ENCODE peak calls at places on chromosomes 13 and 19, in seven cellular contexts. S is A549, L is IMR-90, D is HepG2, G is HCT116, Z is K562, H is H1. U is an unnamed sample.

GRCh38 chr19:11736696-11737095 is 2.0 kb downstream of the ZNF823 start:
- DNase-seq in D (no peak), Z (peak), L (peak), H (no peak), S (no peak), G (no peak), U (peak)

GRCh38 chr19:35055715-35056179 is 14.2 kb downstream of the HPN start:
- DNase-seq in D (no peak), G (no peak), S (peak), L (no peak), Z (peak), H (peak), U (no peak)

GRCh38 chr19:13164370-13165090 is 14.3 kb downstream of the IER2 start:
- DNase-seq in D (peak), Z (peak), S (peak), H (peak), G (no peak), L (peak), U (no peak)

GRCh38 chr19:18594824-18595373 is 6.3 kb downstream of the REX1BD start:
- DNase-seq in L (no peak), H (no peak), G (no peak), S (no peak), D (no peak), Z (no peak), U (no peak)

GRCh38 chr13:52786747-52787146 is 47.1 kb upstream of the CNMD start:
- DNase-seq in G (peak), D (no peak), Z (no peak), S (no peak), L (no peak), H (no peak), U (no peak)

GRCh38 chr19:55097864-55098715 is 19.3 kb downstream of the PPP1R12C start:
- DNase-seq in L (no peak), D (no peak), G (no peak), S (no peak), H (no peak), Z (no peak), U (no peak)

GRCh38 chr13:30718661-30719520 is 16.5 kb upstream of the ALOX5AP start:
- DNase-seq in L (peak), D (peak), H (no peak), S (peak), Z (no peak), G (peak), U (no peak)

GRCh38 chr19:21474671-21475181 is 30.7 kb upstream of the ZNF429 start:
- DNase-seq in S (no peak), D (no peak), L (peak), G (no peak), H (peak), Z (no peak), U (no peak)

GRCh38 chr19:3586124-3586626 is 897 bp downstream of the GIPC3 start:
- DNase-seq in H (no peak), D (no peak), S (no peak), G (no peak), Z (peak), L (no peak), U (no peak)

GRCh38 chr19:19944583-19944880 is 43.8 kb downstream of the ZNF93 start:
- DNase-seq in S (no peak), G (no peak), Z (no peak), D (no peak), L (no peak), H (no peak), U (no peak)

GRCh38 chr13:110819203-110820014 is 95.5 kb downstream of the ANKRD10 start:
- DNase-seq in G (peak), S (peak), D (peak), L (peak), Z (peak), H (peak), U (peak)

GRCh38 chr13:102187313-102187712 is 214.5 kb downstream of the FGF14 start:
- DNase-seq in D (no peak), Z (no peak), G (no peak), L (no peak), S (no peak), H (no peak), U (no peak)

GRCh38 chr13:111384441-111385181 is 64.2 kb downstream of the TEX29 start:
- DNase-seq in S (no peak), D (no peak), Z (no peak), G (no peak), L (no peak), H (no peak), U (no peak)

GRCh38 chr19:19103167-19103566 is 35.1 kb downstream of the TMEM161A start:
- DNase-seq in Z (no peak), H (no peak), S (no peak), L (no peak), D (no peak), G (peak), U (no peak)

GRCh38 chr13:26656919-26657318 is 99.4 kb downstream of the WASF3 start:
- DNase-seq in S (no peak), D (peak), H (no peak), Z (no peak), L (peak), G (no peak), U (no peak)

GRCh38 chr13:76871332-76871945 is 14.8 kb downstream of the KCTD12 start:
- DNase-seq in L (no peak), G (no peak), Z (no peak), D (no peak), H (no peak), S (no peak), U (no peak)

GRCh38 chr19:18090545-18091216 is 3.9 kb upstream of the IL12RB1 start:
- DNase-seq in S (no peak), L (peak), G (no peak), D (no peak), Z (peak), H (no peak), U (no peak)

GRCh38 chr13:47886314-47886713 is 114.8 kb downstream of the SUCLA2 start:
- DNase-seq in L (no peak), H (no peak), S (no peak), Z (no peak), G (no peak), D (no peak), U (no peak)

GRCh38 chr19:17337675-17338439 is 504 bp downstream of the GTPBP3 start:
- DNase-seq in G (no peak), S (no peak), H (no peak), D (no peak), Z (peak), L (no peak), U (no peak)

GRCh38 chr13:98453254-98453843 is 123.6 kb downstream of the STK24 start:
- DNase-seq in L (no peak), S (no peak), G (no peak), Z (no peak), H (no peak), D (no peak), U (no peak)

GRCh38 chr19:56671613-56671994 is at the start of gene ZNF835:
- DNase-seq in S (no peak), H (peak), G (no peak), Z (no peak), L (no peak), D (no peak), U (no peak)

GRCh38 chr13:62964522-62964921 is 1548.9 kb upstream of the PCDH20 start:
- DNase-seq in S (no peak), D (no peak), L (no peak), Z (no peak), G (no peak), H (no peak), U (no peak)
- TF ChIP-seq POLR2A in S (no peak), D (no peak), L (no peak), Z (no peak), G (no peak), H (no peak), U (no peak)

DNA sequence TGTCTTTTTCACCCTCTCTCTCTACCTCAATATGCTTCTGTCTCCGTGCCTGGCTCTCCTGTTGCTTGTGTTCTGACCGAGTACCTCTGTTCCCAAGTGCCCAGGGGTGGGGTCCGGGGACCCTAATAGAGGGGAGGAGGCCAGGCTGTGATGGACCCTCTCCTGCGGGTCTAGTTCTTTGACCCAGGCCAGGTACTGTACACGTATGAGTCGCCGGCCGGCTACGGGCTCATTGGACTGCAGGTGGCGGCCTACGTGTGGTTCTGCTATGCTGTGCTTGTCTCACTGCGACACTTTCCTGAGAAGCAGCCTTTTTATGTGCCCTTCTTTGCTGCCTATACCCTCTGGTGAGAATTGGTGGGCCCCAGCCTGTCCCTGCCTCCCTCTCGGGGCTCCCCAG is 4.4 kb downstream of the TMEM145 start:
- DNase-seq in D (no peak), H (no peak), Z (no peak), S (no peak), G (no peak), L (no peak), U (no peak)
- H3K4me3 ChIP-seq in D (peak), H (no peak), Z (no peak), S (no peak), G (no peak), L (no peak), U (no peak)

DNA sequence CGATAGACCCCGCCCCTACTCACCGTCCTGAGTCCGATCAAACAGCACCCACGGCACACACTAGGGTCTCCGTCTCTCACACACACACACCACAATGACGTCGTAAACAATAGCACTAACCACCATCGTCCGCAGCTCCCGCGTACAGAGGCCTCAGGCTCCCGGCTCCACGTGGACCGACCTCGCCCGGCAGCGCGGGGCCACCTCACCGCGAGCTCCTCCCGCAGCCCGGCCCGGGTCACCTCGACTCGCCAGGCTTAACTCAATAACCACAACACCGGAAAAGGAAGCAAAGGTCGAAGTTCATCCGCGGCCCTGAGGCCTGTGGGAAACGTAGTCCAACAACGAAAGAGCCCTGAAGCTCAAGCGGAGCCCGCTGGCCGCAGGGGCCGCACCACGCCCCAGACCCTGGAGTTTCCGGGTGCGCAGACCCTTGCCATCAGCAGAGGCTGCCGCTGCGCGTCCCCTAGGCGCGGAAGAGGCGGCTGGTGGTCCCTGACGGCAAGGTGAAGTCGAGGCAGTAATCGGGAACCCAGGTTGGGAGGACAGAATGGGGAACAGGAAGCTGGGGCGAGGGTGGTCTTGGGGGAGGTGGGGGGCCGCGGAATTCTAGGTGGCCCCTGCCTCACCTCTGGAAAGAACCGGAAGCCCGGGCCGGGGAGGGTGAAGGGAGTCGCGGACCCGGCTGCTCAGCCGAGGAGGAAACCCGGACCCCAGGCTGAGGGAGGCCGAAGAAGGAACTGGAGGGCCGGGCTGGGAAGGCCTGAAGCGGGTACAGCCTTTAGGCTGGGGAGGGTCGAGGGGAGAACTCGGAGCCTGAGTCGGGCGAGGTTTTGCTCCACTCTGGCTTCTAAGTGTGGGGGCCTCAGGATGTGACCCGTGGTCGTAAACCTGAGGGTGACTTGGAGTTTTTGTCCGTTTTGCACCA is at the start of gene ZNF529:
- DNase-seq in S (peak), Z (peak), G (no peak), L (peak), H (peak), D (peak), U (peak)
- TF ChIP-seq RAD21 in S (no peak), Z (no peak), G (no peak), L (no peak), H (peak), D (peak), U (no peak)

DNA sequence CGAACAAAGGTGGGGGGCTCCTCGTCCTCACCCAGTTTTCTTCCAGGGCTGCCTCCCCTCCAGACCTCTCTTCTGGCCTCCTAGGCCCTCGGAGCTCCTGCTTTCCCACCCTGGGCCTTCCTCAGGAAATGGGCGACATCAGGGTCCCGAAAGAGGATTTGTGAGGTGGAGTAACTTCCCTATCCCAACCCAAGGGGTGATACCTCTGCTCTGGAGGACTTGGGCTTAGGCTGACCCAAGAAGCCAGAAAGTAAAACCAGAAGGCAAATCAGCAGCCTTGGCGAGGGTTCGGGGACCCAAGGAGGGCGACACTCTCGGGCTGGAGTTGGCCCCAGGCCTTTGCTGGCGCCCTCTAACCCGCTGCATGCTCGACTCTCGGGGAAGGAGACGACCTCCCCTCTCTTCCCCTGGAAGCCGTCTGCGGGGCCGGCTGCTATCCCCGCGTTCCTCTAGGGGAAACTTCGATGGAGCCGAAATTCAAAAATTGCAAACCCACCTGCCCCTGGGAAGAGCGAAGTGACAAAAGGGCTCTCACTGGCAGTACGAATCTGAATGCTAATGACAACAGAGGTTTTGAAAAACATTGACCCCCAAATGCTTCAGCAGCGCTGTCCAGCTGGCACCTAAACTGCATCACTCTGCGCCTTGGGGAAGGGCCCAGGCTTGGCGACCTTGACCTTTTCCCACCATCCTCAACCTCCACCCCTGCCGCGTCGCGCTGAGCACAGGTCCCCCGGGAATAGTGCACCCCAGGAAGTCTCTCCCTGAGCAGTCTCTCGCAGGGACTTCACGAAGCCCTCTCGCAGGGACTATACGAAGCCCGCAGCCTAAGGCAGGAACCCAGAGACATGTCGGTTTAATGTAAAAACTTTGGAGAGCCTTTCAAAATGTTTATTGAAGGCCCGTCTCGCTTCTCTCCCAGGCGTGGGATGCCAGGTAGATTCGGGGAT is 2.4 kb downstream of the PDX1 start:
- DNase-seq in H (no peak), G (no peak), D (no peak), Z (no peak), S (no peak), L (no peak), U (no peak)
- TF ChIP-seq POLR2A in H (no peak), G (no peak), D (no peak), Z (no peak), S (no peak), L (no peak), U (no peak)

U was measured in GM12878.